ENCODE peak calls at places on chromosomes 2 and 18, in nine cellular contexts. One of them, this sample, is unnamed.

GRCh38 chr18:24054130-24054529 is 39.6 kb downstream of the TTC39C start:
- DNase-seq in stimulated activated naive CD4-positive, alpha-beta T cell: no peak
- DNase-seq in occipital lobe: no peak
- DNase-seq in AG09309: no peak
- DNase-seq in HTR-8/SVneo: no peak
- DNase-seq in non-pigmented ciliary epithelial cell: no peak
- DNase-seq in cardiac fibroblast: peak
- DNase-seq in hepatocyte: no peak
- DNase-seq in CD4-positive, CD25-positive, alpha-beta regulatory T cell: no peak
- DNase-seq in this sample: no peak

GRCh38 chr18:79511271-79511670 is 115.5 kb downstream of the NFATC1 start:
- DNase-seq in cardiac fibroblast: no peak
- DNase-seq in AG09309: no peak
- DNase-seq in non-pigmented ciliary epithelial cell: no peak
- DNase-seq in occipital lobe: no peak
- DNase-seq in HTR-8/SVneo: no peak
- DNase-seq in CD4-positive, CD25-positive, alpha-beta regulatory T cell: no peak
- DNase-seq in stimulated activated naive CD4-positive, alpha-beta T cell: no peak
- DNase-seq in hepatocyte: no peak
- DNase-seq in this sample: no peak

GRCh38 chr2:198657520-198658121 is 800.1 kb downstream of the SATB2 start:
- DNase-seq in non-pigmented ciliary epithelial cell: peak
- DNase-seq in HTR-8/SVneo: no peak
- DNase-seq in occipital lobe: no peak
- DNase-seq in CD4-positive, CD25-positive, alpha-beta regulatory T cell: no peak
- DNase-seq in cardiac fibroblast: peak
- DNase-seq in AG09309: peak
- DNase-seq in stimulated activated naive CD4-positive, alpha-beta T cell: no peak
- DNase-seq in hepatocyte: peak
- DNase-seq in this sample: peak

GRCh38 chr2:230796280-230796862 is 68.4 kb upstream of the ITM2C start:
- DNase-seq in HTR-8/SVneo: no peak
- DNase-seq in non-pigmented ciliary epithelial cell: no peak
- DNase-seq in AG09309: peak
- DNase-seq in cardiac fibroblast: no peak
- DNase-seq in hepatocyte: no peak
- DNase-seq in occipital lobe: no peak
- DNase-seq in stimulated activated naive CD4-positive, alpha-beta T cell: no peak
- DNase-seq in CD4-positive, CD25-positive, alpha-beta regulatory T cell: no peak
- DNase-seq in this sample: peak

GRCh38 chr2:239589855-239590254 is 189.0 kb upstream of the HDAC4 start:
- DNase-seq in cardiac fibroblast: no peak
- DNase-seq in stimulated activated naive CD4-positive, alpha-beta T cell: no peak
- DNase-seq in occipital lobe: no peak
- DNase-seq in CD4-positive, CD25-positive, alpha-beta regulatory T cell: no peak
- DNase-seq in HTR-8/SVneo: no peak
- DNase-seq in AG09309: no peak
- DNase-seq in hepatocyte: no peak
- DNase-seq in non-pigmented ciliary epithelial cell: no peak
- DNase-seq in this sample: no peak

GRCh38 chr2:112834379-112835014 is 2.1 kb downstream of the IL1B start:
- DNase-seq in occipital lobe: no peak
- DNase-seq in stimulated activated naive CD4-positive, alpha-beta T cell: no peak
- DNase-seq in CD4-positive, CD25-positive, alpha-beta regulatory T cell: no peak
- DNase-seq in hepatocyte: peak
- DNase-seq in cardiac fibroblast: peak
- DNase-seq in non-pigmented ciliary epithelial cell: no peak
- DNase-seq in HTR-8/SVneo: no peak
- DNase-seq in AG09309: no peak
- DNase-seq in this sample: no peak

GRCh38 chr2:227388537-227389011 is 825 bp upstream of the SCYGR1 start:
- DNase-seq in cardiac fibroblast: peak
- DNase-seq in hepatocyte: no peak
- DNase-seq in non-pigmented ciliary epithelial cell: peak
- DNase-seq in CD4-positive, CD25-positive, alpha-beta regulatory T cell: no peak
- DNase-seq in AG09309: peak
- DNase-seq in occipital lobe: no peak
- DNase-seq in stimulated activated naive CD4-positive, alpha-beta T cell: no peak
- DNase-seq in HTR-8/SVneo: no peak
- DNase-seq in this sample: peak

GRCh38 chr2:126902152-126902835 is 3.6 kb downstream of the TEX51 start:
- DNase-seq in hepatocyte: no peak
- DNase-seq in cardiac fibroblast: no peak
- DNase-seq in non-pigmented ciliary epithelial cell: no peak
- DNase-seq in stimulated activated naive CD4-positive, alpha-beta T cell: no peak
- DNase-seq in AG09309: no peak
- DNase-seq in occipital lobe: no peak
- DNase-seq in HTR-8/SVneo: no peak
- DNase-seq in CD4-positive, CD25-positive, alpha-beta regulatory T cell: no peak
- DNase-seq in this sample: peak

GRCh38 chr2:3288455-3289163 is 89.0 kb downstream of the EIPR1 start:
- DNase-seq in AG09309: no peak
- DNase-seq in cardiac fibroblast: no peak
- DNase-seq in hepatocyte: no peak
- DNase-seq in stimulated activated naive CD4-positive, alpha-beta T cell: no peak
- DNase-seq in occipital lobe: no peak
- DNase-seq in HTR-8/SVneo: no peak
- DNase-seq in non-pigmented ciliary epithelial cell: no peak
- DNase-seq in CD4-positive, CD25-positive, alpha-beta regulatory T cell: no peak
- DNase-seq in this sample: no peak

GRCh38 chr2:195451160-195451559 is 205.9 kb upstream of the SLC39A10 start:
- DNase-seq in HTR-8/SVneo: no peak
- DNase-seq in cardiac fibroblast: no peak
- DNase-seq in stimulated activated naive CD4-positive, alpha-beta T cell: no peak
- DNase-seq in hepatocyte: no peak
- DNase-seq in non-pigmented ciliary epithelial cell: no peak
- DNase-seq in AG09309: no peak
- DNase-seq in occipital lobe: no peak
- DNase-seq in CD4-positive, CD25-positive, alpha-beta regulatory T cell: no peak
- DNase-seq in this sample: no peak

GRCh38 chr2:105881286-105882136 is 136.8 kb downstream of the NCK2 start:
- DNase-seq in cardiac fibroblast: no peak
- DNase-seq in AG09309: no peak
- DNase-seq in HTR-8/SVneo: no peak
- DNase-seq in CD4-positive, CD25-positive, alpha-beta regulatory T cell: no peak
- DNase-seq in stimulated activated naive CD4-positive, alpha-beta T cell: no peak
- DNase-seq in hepatocyte: no peak
- DNase-seq in occipital lobe: no peak
- DNase-seq in non-pigmented ciliary epithelial cell: no peak
- DNase-seq in this sample: no peak

GRCh38 chr2:174610243-174610995 is 12.8 kb upstream of the WIPF1 start:
- DNase-seq in CD4-positive, CD25-positive, alpha-beta regulatory T cell: no peak
- DNase-seq in hepatocyte: no peak
- DNase-seq in cardiac fibroblast: no peak
- DNase-seq in non-pigmented ciliary epithelial cell: no peak
- DNase-seq in HTR-8/SVneo: no peak
- DNase-seq in stimulated activated naive CD4-positive, alpha-beta T cell: no peak
- DNase-seq in occipital lobe: no peak
- DNase-seq in AG09309: no peak
- DNase-seq in this sample: no peak

GRCh38 chr2:214810670-214811069 is 1.2 kb upstream of the BARD1 start:
- DNase-seq in AG09309: no peak
- DNase-seq in cardiac fibroblast: peak
- DNase-seq in stimulated activated naive CD4-positive, alpha-beta T cell: no peak
- DNase-seq in non-pigmented ciliary epithelial cell: no peak
- DNase-seq in occipital lobe: no peak
- DNase-seq in hepatocyte: peak
- DNase-seq in HTR-8/SVneo: no peak
- DNase-seq in CD4-positive, CD25-positive, alpha-beta regulatory T cell: no peak
- DNase-seq in this sample: no peak

GRCh38 chr2:145715601-145716000 is 1195.7 kb upstream of the ZEB2 start:
- DNase-seq in hepatocyte: no peak
- DNase-seq in HTR-8/SVneo: no peak
- DNase-seq in CD4-positive, CD25-positive, alpha-beta regulatory T cell: no peak
- DNase-seq in occipital lobe: no peak
- DNase-seq in non-pigmented ciliary epithelial cell: no peak
- DNase-seq in AG09309: no peak
- DNase-seq in cardiac fibroblast: peak
- DNase-seq in stimulated activated naive CD4-positive, alpha-beta T cell: no peak
- DNase-seq in this sample: peak

GRCh38 chr18:41134426-41134825 is 820.6 kb upstream of the PIK3C3 start:
- DNase-seq in cardiac fibroblast: no peak
- DNase-seq in AG09309: no peak
- DNase-seq in non-pigmented ciliary epithelial cell: no peak
- DNase-seq in occipital lobe: no peak
- DNase-seq in hepatocyte: no peak
- DNase-seq in HTR-8/SVneo: no peak
- DNase-seq in CD4-positive, CD25-positive, alpha-beta regulatory T cell: no peak
- DNase-seq in stimulated activated naive CD4-positive, alpha-beta T cell: no peak
- DNase-seq in this sample: no peak

GRCh38 chr2:88753833-88754584 is 62.5 kb downstream of the RPIA start:
- DNase-seq in occipital lobe: no peak
- DNase-seq in AG09309: no peak
- DNase-seq in hepatocyte: no peak
- DNase-seq in cardiac fibroblast: peak
- DNase-seq in HTR-8/SVneo: no peak
- DNase-seq in CD4-positive, CD25-positive, alpha-beta regulatory T cell: peak
- DNase-seq in non-pigmented ciliary epithelial cell: no peak
- DNase-seq in stimulated activated naive CD4-positive, alpha-beta T cell: peak
- DNase-seq in this sample: peak

GRCh38 chr2:214904634-214905033 is 95.2 kb upstream of the BARD1 start:
- DNase-seq in stimulated activated naive CD4-positive, alpha-beta T cell: no peak
- DNase-seq in non-pigmented ciliary epithelial cell: no peak
- DNase-seq in AG09309: no peak
- DNase-seq in hepatocyte: no peak
- DNase-seq in occipital lobe: no peak
- DNase-seq in CD4-positive, CD25-positive, alpha-beta regulatory T cell: no peak
- DNase-seq in HTR-8/SVneo: no peak
- DNase-seq in cardiac fibroblast: no peak
- DNase-seq in this sample: no peak

GRCh38 chr2:40127890-40128548 is 323.9 kb downstream of the SLC8A1 start:
- DNase-seq in cardiac fibroblast: peak
- DNase-seq in stimulated activated naive CD4-positive, alpha-beta T cell: no peak
- DNase-seq in occipital lobe: no peak
- DNase-seq in HTR-8/SVneo: peak
- DNase-seq in hepatocyte: no peak
- DNase-seq in AG09309: peak
- DNase-seq in non-pigmented ciliary epithelial cell: peak
- DNase-seq in CD4-positive, CD25-positive, alpha-beta regulatory T cell: no peak
- DNase-seq in this sample: no peak

GRCh38 chr2:42808301-42808700 is 15.9 kb upstream of the HAAO start:
- DNase-seq in hepatocyte: no peak
- DNase-seq in cardiac fibroblast: no peak
- DNase-seq in AG09309: no peak
- DNase-seq in stimulated activated naive CD4-positive, alpha-beta T cell: no peak
- DNase-seq in HTR-8/SVneo: no peak
- DNase-seq in non-pigmented ciliary epithelial cell: no peak
- DNase-seq in occipital lobe: no peak
- DNase-seq in CD4-positive, CD25-positive, alpha-beta regulatory T cell: no peak
- DNase-seq in this sample: no peak

GRCh38 chr2:8489221-8489620 is 192.6 kb upstream of the ID2 start:
- DNase-seq in non-pigmented ciliary epithelial cell: no peak
- DNase-seq in stimulated activated naive CD4-positive, alpha-beta T cell: no peak
- DNase-seq in cardiac fibroblast: no peak
- DNase-seq in occipital lobe: no peak
- DNase-seq in hepatocyte: no peak
- DNase-seq in AG09309: no peak
- DNase-seq in HTR-8/SVneo: no peak
- DNase-seq in CD4-positive, CD25-positive, alpha-beta regulatory T cell: no peak
- DNase-seq in this sample: no peak

GRCh38 chr2:71891155-71891554 is 256.5 kb downstream of the CYP26B1 start:
- DNase-seq in cardiac fibroblast: no peak
- DNase-seq in stimulated activated naive CD4-positive, alpha-beta T cell: no peak
- DNase-seq in non-pigmented ciliary epithelial cell: no peak
- DNase-seq in occipital lobe: no peak
- DNase-seq in CD4-positive, CD25-positive, alpha-beta regulatory T cell: no peak
- DNase-seq in AG09309: no peak
- DNase-seq in hepatocyte: no peak
- DNase-seq in HTR-8/SVneo: no peak
- DNase-seq in this sample: no peak

GRCh38 chr18:55635439-55635838 is 47.4 kb upstream of the TCF4 start:
- DNase-seq in HTR-8/SVneo: no peak
- DNase-seq in cardiac fibroblast: no peak
- DNase-seq in occipital lobe: no peak
- DNase-seq in CD4-positive, CD25-positive, alpha-beta regulatory T cell: no peak
- DNase-seq in non-pigmented ciliary epithelial cell: no peak
- DNase-seq in AG09309: no peak
- DNase-seq in stimulated activated naive CD4-positive, alpha-beta T cell: no peak
- DNase-seq in hepatocyte: no peak
- DNase-seq in this sample: no peak

GRCh38 chr2:75416420-75417342 is 144.1 kb downstream of the EVA1A start:
- DNase-seq in AG09309: no peak
- DNase-seq in non-pigmented ciliary epithelial cell: no peak
- DNase-seq in stimulated activated naive CD4-positive, alpha-beta T cell: no peak
- DNase-seq in occipital lobe: no peak
- DNase-seq in hepatocyte: peak
- DNase-seq in cardiac fibroblast: no peak
- DNase-seq in HTR-8/SVneo: no peak
- DNase-seq in CD4-positive, CD25-positive, alpha-beta regulatory T cell: peak
- DNase-seq in this sample: no peak

GRCh38 chr18:32771871-32772499 is 838 bp downstream of the KLHL14 start:
- DNase-seq in non-pigmented ciliary epithelial cell: no peak
- DNase-seq in CD4-positive, CD25-positive, alpha-beta regulatory T cell: no peak
- DNase-seq in hepatocyte: peak
- DNase-seq in stimulated activated naive CD4-positive, alpha-beta T cell: no peak
- DNase-seq in AG09309: no peak
- DNase-seq in cardiac fibroblast: no peak
- DNase-seq in HTR-8/SVneo: no peak
- DNase-seq in occipital lobe: no peak
- DNase-seq in this sample: no peak

GRCh38 chr2:241777686-241778627 is 1.3 kb downstream of the GAL3ST2 start:
- DNase-seq in HTR-8/SVneo: no peak
- DNase-seq in CD4-positive, CD25-positive, alpha-beta regulatory T cell: no peak
- DNase-seq in stimulated activated naive CD4-positive, alpha-beta T cell: no peak
- DNase-seq in occipital lobe: no peak
- DNase-seq in non-pigmented ciliary epithelial cell: no peak
- DNase-seq in hepatocyte: no peak
- DNase-seq in cardiac fibroblast: no peak
- DNase-seq in AG09309: no peak
- DNase-seq in this sample: peak

GRCh38 chr2:102592601-102593000 is 26.8 kb upstream of the SLC9A2 start:
- DNase-seq in AG09309: no peak
- DNase-seq in stimulated activated naive CD4-positive, alpha-beta T cell: no peak
- DNase-seq in occipital lobe: no peak
- DNase-seq in cardiac fibroblast: peak
- DNase-seq in CD4-positive, CD25-positive, alpha-beta regulatory T cell: no peak
- DNase-seq in HTR-8/SVneo: no peak
- DNase-seq in hepatocyte: peak
- DNase-seq in non-pigmented ciliary epithelial cell: no peak
- DNase-seq in this sample: peak

GRCh38 chr18:58541137-58541788 is 87.6 kb downstream of the ALPK2 start:
- DNase-seq in cardiac fibroblast: peak
- DNase-seq in occipital lobe: no peak
- DNase-seq in AG09309: no peak
- DNase-seq in HTR-8/SVneo: no peak
- DNase-seq in non-pigmented ciliary epithelial cell: no peak
- DNase-seq in stimulated activated naive CD4-positive, alpha-beta T cell: no peak
- DNase-seq in hepatocyte: no peak
- DNase-seq in CD4-positive, CD25-positive, alpha-beta regulatory T cell: no peak
- DNase-seq in this sample: peak

GRCh38 chr2:45134726-45135125 is 125.5 kb upstream of the SIX2 start:
- DNase-seq in AG09309: no peak
- DNase-seq in HTR-8/SVneo: no peak
- DNase-seq in CD4-positive, CD25-positive, alpha-beta regulatory T cell: no peak
- DNase-seq in non-pigmented ciliary epithelial cell: no peak
- DNase-seq in hepatocyte: no peak
- DNase-seq in stimulated activated naive CD4-positive, alpha-beta T cell: no peak
- DNase-seq in occipital lobe: no peak
- DNase-seq in cardiac fibroblast: peak
- DNase-seq in this sample: peak

GRCh38 chr2:239056611-239057010 is 208.7 kb downstream of the TWIST2 start:
- DNase-seq in hepatocyte: no peak
- DNase-seq in non-pigmented ciliary epithelial cell: no peak
- DNase-seq in AG09309: no peak
- DNase-seq in stimulated activated naive CD4-positive, alpha-beta T cell: no peak
- DNase-seq in HTR-8/SVneo: no peak
- DNase-seq in cardiac fibroblast: no peak
- DNase-seq in CD4-positive, CD25-positive, alpha-beta regulatory T cell: no peak
- DNase-seq in occipital lobe: no peak
- DNase-seq in this sample: no peak

GRCh38 chr2:20092226-20092900 is 40.9 kb upstream of the LAPTM4A start:
- DNase-seq in HTR-8/SVneo: no peak
- DNase-seq in stimulated activated naive CD4-positive, alpha-beta T cell: no peak
- DNase-seq in occipital lobe: no peak
- DNase-seq in cardiac fibroblast: no peak
- DNase-seq in non-pigmented ciliary epithelial cell: no peak
- DNase-seq in CD4-positive, CD25-positive, alpha-beta regulatory T cell: no peak
- DNase-seq in AG09309: no peak
- DNase-seq in hepatocyte: no peak
- DNase-seq in this sample: no peak

This sample was measured in MCF 10A.